ENCODE peak calls at places on chromosomes 2 and 18, in ten cellular contexts. Z, B, P, E, L, D, F, A, J and C are unnamed samples.

GRCh38 chr2:7773974-7774365 is 856.8 kb downstream of the RNF144A start:
- DNase-seq in Z (no peak), B (no peak), P (no peak), E (no peak), L (no peak), D (no peak), F (no peak), A (no peak), J (no peak), C (no peak)

GRCh38 chr18:54947115-54947514 is 12.1 kb downstream of the CCDC68 start:
- DNase-seq in Z (peak), B (peak), P (peak), E (no peak), L (no peak), D (peak), F (no peak), A (no peak), J (no peak), C (no peak)

GRCh38 chr2:205660521-205661124 is 21.7 kb upstream of the NRP2 start:
- DNase-seq in Z (peak), B (peak), P (no peak), E (no peak), L (peak), D (peak), F (no peak), A (peak), J (peak), C (peak)

GRCh38 chr2:37768491-37768925 is 97.1 kb upstream of the CDC42EP3 start:
- DNase-seq in Z (no peak), B (peak), P (no peak), E (no peak), L (no peak), D (no peak), F (no peak), A (no peak), J (peak), C (peak)

GRCh38 chr2:220000586-220000985 is 373.2 kb downstream of the SLC4A3 start:
- DNase-seq in Z (no peak), B (no peak), P (no peak), E (no peak), L (no peak), D (no peak), F (no peak), A (no peak), J (no peak), C (no peak)

GRCh38 chr2:3971313-3972192 is 268.2 kb downstream of the DCDC2C start:
- DNase-seq in Z (no peak), B (no peak), P (no peak), E (no peak), L (no peak), D (no peak), F (no peak), A (no peak), J (no peak), C (no peak)

GRCh38 chr2:69007169-69007568 is 5.8 kb upstream of the ANTXR1 start:
- DNase-seq in Z (no peak), B (no peak), P (no peak), E (no peak), L (no peak), D (no peak), F (no peak), A (no peak), J (no peak), C (no peak)

GRCh38 chr2:18373664-18374063 is 186.8 kb downstream of the RDH14 start:
- DNase-seq in Z (no peak), B (no peak), P (no peak), E (no peak), L (no peak), D (no peak), F (no peak), A (no peak), J (no peak), C (no peak)

GRCh38 chr2:95269036-95269680 is 5.1 kb upstream of the PROM2 start:
- DNase-seq in Z (no peak), B (no peak), P (no peak), E (no peak), L (no peak), D (no peak), F (no peak), A (no peak), J (no peak), C (no peak)

GRCh38 chr18:67310826-67311225 is 205.7 kb downstream of the DSEL start:
- DNase-seq in Z (no peak), B (peak), P (no peak), E (no peak), L (no peak), D (no peak), F (no peak), A (no peak), J (peak), C (no peak)

GRCh38 chr18:43596106-43596712 is 318.9 kb upstream of the SYT4 start:
- DNase-seq in Z (no peak), B (peak), P (peak), E (peak), L (no peak), D (peak), F (no peak), A (no peak), J (no peak), C (no peak)

GRCh38 chr2:30366199-30366691 is 80.8 kb upstream of the LCLAT1 start:
- DNase-seq in Z (no peak), B (no peak), P (no peak), E (no peak), L (peak), D (no peak), F (no peak), A (no peak), J (no peak), C (no peak)

GRCh38 chr2:86429335-86429734 is 11.8 kb upstream of the KDM3A start:
- DNase-seq in Z (no peak), B (no peak), P (no peak), E (no peak), L (no peak), D (no peak), F (no peak), A (no peak), J (no peak), C (no peak)

GRCh38 chr2:75100011-75100680 is 99.2 kb downstream of the TACR1 start:
- DNase-seq in Z (no peak), B (peak), P (peak), E (no peak), L (no peak), D (no peak), F (no peak), A (no peak), J (peak), C (no peak)

GRCh38 chr2:218567797-218568189 is 358 bp downstream of the USP37 start:
- DNase-seq in Z (no peak), B (no peak), P (peak), E (no peak), L (no peak), D (no peak), F (no peak), A (peak), J (no peak), C (no peak)

GRCh38 chr2:5908030-5908429 is 215.8 kb downstream of the SOX11 start:
- DNase-seq in Z (no peak), B (no peak), P (no peak), E (no peak), L (no peak), D (no peak), F (no peak), A (no peak), J (no peak), C (no peak)

GRCh38 chr18:28108801-28109200 is 68.1 kb downstream of the CDH2 start:
- DNase-seq in Z (no peak), B (peak), P (no peak), E (no peak), L (no peak), D (no peak), F (no peak), A (no peak), J (no peak), C (no peak)

GRCh38 chr2:16750175-16750924 is 84.7 kb upstream of the CYRIA start:
- DNase-seq in Z (no peak), B (no peak), P (no peak), E (no peak), L (no peak), D (no peak), F (no peak), A (no peak), J (no peak), C (no peak)

GRCh38 chr2:191318729-191319078 is 73.5 kb downstream of the MYO1B start:
- DNase-seq in Z (peak), B (peak), P (no peak), E (no peak), L (no peak), D (no peak), F (no peak), A (no peak), J (peak), C (no peak)

GRCh38 chr2:172884336-172884735 is 148.7 kb downstream of the RAPGEF4 start:
- DNase-seq in Z (no peak), B (no peak), P (no peak), E (no peak), L (no peak), D (no peak), F (no peak), A (no peak), J (no peak), C (no peak)

GRCh38 chr2:88669371-88670214 is 21.9 kb upstream of the RPIA start:
- DNase-seq in Z (peak), B (peak), P (peak), E (peak), L (peak), D (peak), F (no peak), A (no peak), J (peak), C (peak)

GRCh38 chr2:12797815-12798214 is 81.1 kb downstream of the TRIB2 start:
- DNase-seq in Z (no peak), B (no peak), P (no peak), E (peak), L (no peak), D (no peak), F (no peak), A (no peak), J (peak), C (no peak)

GRCh38 chr2:15472133-15472532 is 89.0 kb downstream of the NBAS start:
- DNase-seq in Z (no peak), B (no peak), P (peak), E (no peak), L (no peak), D (no peak), F (no peak), A (no peak), J (no peak), C (no peak)

GRCh38 chr2:19228720-19229119 is 129.7 kb downstream of the OSR1 start:
- DNase-seq in Z (no peak), B (no peak), P (peak), E (no peak), L (no peak), D (no peak), F (no peak), A (no peak), J (no peak), C (no peak)

GRCh38 chr2:149657393-149657792 is 69.8 kb upstream of the MMADHC start:
- DNase-seq in Z (no peak), B (no peak), P (no peak), E (no peak), L (no peak), D (no peak), F (no peak), A (no peak), J (no peak), C (no peak)

GRCh38 chr2:180907731-180908130 is 72.7 kb upstream of the UBE2E3 start:
- DNase-seq in Z (no peak), B (no peak), P (peak), E (no peak), L (no peak), D (no peak), F (no peak), A (no peak), J (peak), C (no peak)

GRCh38 chr2:79393806-79394484 is 118.9 kb upstream of the CTNNA2 start:
- DNase-seq in Z (no peak), B (no peak), P (no peak), E (no peak), L (no peak), D (peak), F (no peak), A (no peak), J (no peak), C (no peak)

GRCh38 chr2:96923810-96924774 is 54.2 kb upstream of the SEMA4C start:
- DNase-seq in Z (no peak), B (no peak), P (no peak), E (no peak), L (peak), D (no peak), F (no peak), A (peak), J (no peak), C (no peak)

GRCh38 chr2:226678422-226678821 is 121.2 kb downstream of the IRS1 start:
- DNase-seq in Z (peak), B (no peak), P (no peak), E (no peak), L (no peak), D (no peak), F (no peak), A (no peak), J (no peak), C (no peak)